ENCODE peak calls at places on chromosomes 11 and 22, in ten cellular contexts. C is kidney, Q is IMR-90, P is thoracic aorta, B is mammary epithelial cell, X is cardiac muscle cell, H is colonic mucosa, E is fibroblast of lung, Z is mesendoderm, I is NT2/D1. W is an unnamed sample. For H3K4me1, the result is how much of the 10 kb centered on the place peaks cover.

GRCh38 chr11:47980907-47981621 is 705 bp downstream of the PTPRJ start:
- DNase-seq in C (peak), Q (peak), P (no peak), B (peak), X (peak), H (peak), E (peak), Z (peak), I (no peak), W (peak)

GRCh38 chr11:70364745-70365535 is 33.4 kb upstream of the CTTN start:
- DNase-seq in C (no peak), Q (no peak), P (no peak), B (no peak), X (no peak), H (no peak), E (no peak), Z (no peak), I (no peak), W (no peak)

GRCh38 chr11:103808246-103808645 is 228.2 kb upstream of the DDI1 start:
- DNase-seq in C (no peak), Q (peak), P (no peak), B (no peak), X (no peak), H (no peak), E (peak), Z (no peak), I (no peak), W (no peak)

GRCh38 chr11:9344046-9344680 is 29.8 kb upstream of the TMEM41B start:
- DNase-seq in C (no peak), Q (no peak), P (no peak), B (no peak), X (no peak), H (no peak), E (no peak), Z (peak), I (no peak), W (no peak)

GRCh38 chr22:39527481-39527961 is 5.0 kb downstream of the RPS19BP1 start:
- DNase-seq in C (peak), Q (peak), P (no peak), B (peak), X (no peak), H (peak), E (no peak), Z (peak), I (no peak), W (no peak)

GRCh38 chr11:8262552-8263108 is 1.0 kb downstream of the LMO1 start:
- DNase-seq in C (peak), Q (peak), P (no peak), B (peak), X (peak), H (no peak), E (peak), Z (peak), I (no peak), W (peak)

GRCh38 chr11:126893796-126894195 is 106.8 kb downstream of the KIRREL3 start:
- DNase-seq in C (no peak), Q (no peak), P (no peak), B (no peak), X (no peak), H (no peak), E (peak), Z (no peak), I (no peak), W (no peak)

GRCh38 chr11:32307449-32307848 is 127.9 kb downstream of the WT1 start:
- DNase-seq in C (no peak), Q (no peak), P (no peak), B (no peak), X (no peak), H (no peak), E (no peak), Z (no peak), I (no peak), W (no peak)

GRCh38 chr11:65596520-65596919 is 920 bp upstream of the KCNK7 start:
- DNase-seq in C (no peak), Q (no peak), P (no peak), B (no peak), X (no peak), H (no peak), E (no peak), Z (no peak), I (no peak), W (no peak)

GRCh38 chr22:22880645-22881044 is 7.0 kb upstream of the IGLL5 start:
- DNase-seq in C (peak), Q (no peak), P (no peak), B (no peak), X (no peak), H (no peak), E (no peak), Z (no peak), I (no peak), W (no peak)

GRCh38 chr22:22882033-22882717 is 5.4 kb upstream of the IGLL5 start:
- DNase-seq in C (peak), Q (no peak), P (no peak), B (peak), X (no peak), H (peak), E (no peak), Z (peak), I (no peak), W (no peak)

GRCh38 chr22:22879675-22880029 is 8.0 kb upstream of the IGLL5 start:
- DNase-seq in C (peak), Q (no peak), P (no peak), B (no peak), X (no peak), H (no peak), E (no peak), Z (no peak), I (no peak), W (no peak)

GRCh38 chr22:22883090-22883727 is 4.4 kb upstream of the IGLL5 start:
- DNase-seq in C (peak), Q (no peak), P (no peak), B (no peak), X (no peak), H (no peak), E (no peak), Z (no peak), I (no peak), W (no peak)

GRCh38 chr22:22881116-22882032 is 6.2 kb upstream of the IGLL5 start:
- DNase-seq in C (peak), Q (no peak), P (no peak), B (no peak), X (no peak), H (no peak), E (no peak), Z (no peak), I (no peak), W (no peak)
- H3K4me1 ChIP-seq in C (under half), Q (under half), P (under half), B (under half), X (under half), H (under half), E (under half), Z (under half), I (under half), W (under half)

GRCh38 chr22:32487021-32487420 is 12.4 kb downstream of the FBXO7 start:
- DNase-seq in C (no peak), Q (no peak), P (no peak), B (no peak), X (no peak), H (no peak), E (no peak), Z (no peak), I (no peak), W (no peak)
- H3K4me3 ChIP-seq in C (no peak), Q (no peak), P (no peak), B (no peak), X (no peak), H (no peak), E (no peak), Z (no peak), I (no peak), W (no peak)

GRCh38 chr22:41408665-41409064 is 26.9 kb downstream of the TEF start:
- DNase-seq in C (no peak), Q (no peak), P (no peak), B (no peak), X (no peak), H (no peak), E (no peak), Z (no peak), I (no peak), W (no peak)
- H3K4me1 ChIP-seq in C (under half), Q (under half), P (half or more), B (under half), X (under half), H (under half), E (under half), Z (under half), I (under half), W (under half)

DNA sequence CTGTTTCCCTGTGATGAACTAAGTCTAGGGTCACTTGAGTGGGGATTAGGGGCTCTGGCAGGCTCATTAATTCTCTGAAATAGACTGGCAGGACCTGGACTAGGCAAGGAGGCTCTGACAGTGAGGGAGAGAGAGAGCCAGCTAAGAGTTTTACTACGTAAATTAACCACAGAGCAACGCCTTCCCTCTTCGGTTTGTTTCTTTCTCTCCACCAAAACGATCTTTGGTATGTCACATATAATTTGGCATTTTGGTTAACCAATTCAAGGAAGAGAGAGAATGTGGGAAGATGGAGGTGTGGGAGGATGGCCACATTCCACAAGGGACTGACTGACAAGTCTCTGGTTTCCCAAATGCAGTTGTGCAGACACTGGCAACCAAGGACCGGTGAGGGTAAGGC is 27.9 kb downstream of the ATG16L2 start:
- DNase-seq in C (no peak), Q (no peak), P (no peak), B (no peak), X (no peak), H (no peak), E (peak), Z (no peak), I (no peak), W (no peak)
- H3K4me3 ChIP-seq in C (no peak), Q (no peak), P (no peak), B (no peak), X (no peak), H (no peak), E (no peak), Z (no peak), I (no peak), W (no peak)

DNA sequence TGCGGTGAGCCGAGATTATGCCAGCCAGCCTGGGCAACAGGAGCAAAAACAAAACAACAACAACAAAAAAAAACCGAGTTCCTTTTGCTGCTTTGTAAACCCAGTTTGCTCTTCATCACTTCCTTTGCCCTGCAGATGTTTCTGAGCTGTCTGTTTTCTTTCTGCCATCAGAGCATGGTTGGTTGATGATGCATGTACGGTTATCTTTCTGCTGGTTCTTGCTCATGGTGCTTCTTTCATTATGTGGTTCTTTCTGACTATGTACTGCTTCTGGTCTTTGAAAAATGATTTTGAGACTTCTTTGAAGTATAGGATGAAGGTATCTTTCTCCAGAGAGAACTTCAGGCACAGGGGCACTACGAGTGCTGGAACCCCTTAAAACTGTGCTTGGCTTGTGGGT is 13.2 kb downstream of the TANGO2 start:
- DNase-seq in C (no peak), Q (no peak), P (no peak), B (no peak), X (no peak), H (no peak), E (no peak), Z (no peak), I (no peak), W (no peak)
- H3K4me1 ChIP-seq in C (under half), Q (under half), P (under half), B (under half), X (under half), H (under half), E (under half), Z (under half), I (under half), W (under half)

GRCh38 chr11:68038718-68039525 is at the start of gene TCIRG1:
- DNase-seq in C (peak), Q (peak), P (no peak), B (peak), X (peak), H (peak), E (peak), Z (peak), I (peak), W (peak)

GRCh38 chr11:68040121-68040956 is 1.5 kb downstream of the TCIRG1 start:
- DNase-seq in C (peak), Q (peak), P (no peak), B (no peak), X (peak), H (peak), E (peak), Z (peak), I (no peak), W (peak)

GRCh38 chr11:68038226-68038717 is 553 bp upstream of the TCIRG1 start:
- DNase-seq in C (peak), Q (no peak), P (no peak), B (no peak), X (no peak), H (no peak), E (no peak), Z (no peak), I (no peak), W (peak)

GRCh38 chr11:68040957-68041591 is 2.2 kb downstream of the TCIRG1 start:
- DNase-seq in C (peak), Q (no peak), P (no peak), B (no peak), X (no peak), H (peak), E (no peak), Z (no peak), I (no peak), W (no peak)

DNA sequence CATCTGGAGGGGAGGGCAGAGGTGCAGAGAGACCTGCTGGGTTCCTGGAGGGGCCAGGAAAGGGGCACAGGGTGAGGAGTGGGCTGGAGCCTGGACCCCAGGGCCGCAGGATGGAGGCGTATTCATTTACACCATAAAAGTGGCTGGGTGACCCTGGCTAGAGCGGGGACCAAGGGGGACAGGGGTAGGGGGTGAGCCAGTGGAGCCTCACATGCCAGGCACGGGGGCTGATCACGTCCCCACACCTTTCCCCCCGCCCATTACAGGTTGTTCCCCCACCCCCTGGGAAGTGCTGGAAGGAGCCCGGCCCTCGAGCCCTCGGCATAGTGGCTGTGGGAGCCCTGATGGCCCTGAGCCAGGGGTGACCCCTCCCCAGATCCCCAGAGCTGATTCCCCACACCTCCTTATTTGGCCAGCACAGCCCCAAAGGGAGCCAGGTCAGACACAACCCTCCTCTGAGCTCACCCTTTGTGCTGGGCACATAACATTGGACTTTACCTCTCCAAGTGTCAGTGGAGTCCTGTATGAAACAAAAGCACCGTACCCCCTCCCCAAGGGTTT is 781 bp downstream of the TCIRG1 start:
- DNase-seq in C (peak), Q (no peak), P (no peak), B (no peak), X (no peak), H (no peak), E (no peak), Z (no peak), I (no peak), W (no peak)
- H3K4me3 ChIP-seq in C (peak), Q (peak), P (peak), B (peak), X (no peak), H (peak), E (peak), Z (no peak), I (peak), W (peak)

DNA sequence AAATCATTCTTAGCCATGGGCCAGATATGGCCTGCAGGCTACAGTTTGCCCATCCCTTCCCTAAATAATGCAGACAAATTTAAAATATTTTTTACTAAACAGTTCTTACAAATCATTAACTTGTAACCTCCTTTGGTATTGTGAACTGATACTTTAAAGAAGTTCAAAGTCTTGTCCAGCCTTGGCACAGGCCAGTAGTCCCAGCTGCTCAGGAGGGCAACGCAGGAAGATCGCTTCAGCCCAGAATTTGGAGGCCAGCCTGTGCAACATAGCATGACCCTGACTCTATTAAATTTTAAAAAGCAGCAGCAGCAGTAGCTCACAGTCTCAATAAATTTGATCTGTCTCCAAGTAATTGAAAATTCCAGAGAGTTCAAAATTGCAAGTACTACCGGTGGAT is 83.7 kb upstream of the ARHGAP32 start:
- DNase-seq in C (no peak), Q (no peak), P (no peak), B (no peak), X (no peak), H (no peak), E (no peak), Z (no peak), I (no peak), W (no peak)
- H3K4me1 ChIP-seq in C (under half), Q (under half), P (under half), B (under half), X (under half), H (under half), E (under half), Z (under half), I (under half), W (under half)

GRCh38 chr22:49907807-49908206 is 10.4 kb downstream of the ALG12 start:
- DNase-seq in C (peak), Q (no peak), P (no peak), B (no peak), X (no peak), H (no peak), E (no peak), Z (no peak), I (no peak), W (no peak)
- H3K4me3 ChIP-seq in C (no peak), Q (no peak), P (no peak), B (no peak), X (no peak), H (no peak), E (no peak), Z (no peak), I (no peak), W (no peak)

GRCh38 chr22:37169412-37169811 is 18.6 kb downstream of the C1QTNF6 start:
- DNase-seq in C (no peak), Q (no peak), P (no peak), B (no peak), X (no peak), H (no peak), E (no peak), Z (no peak), I (no peak), W (no peak)

GRCh38 chr22:37167176-37167980 is 17.7 kb upstream of the IL2RB start:
- DNase-seq in C (peak), Q (no peak), P (no peak), B (no peak), X (no peak), H (peak), E (no peak), Z (no peak), I (no peak), W (no peak)

GRCh38 chr22:37166675-37167066 is 17.0 kb upstream of the IL2RB start:
- DNase-seq in C (peak), Q (peak), P (peak), B (peak), X (peak), H (peak), E (peak), Z (peak), I (peak), W (peak)

GRCh38 chr22:37169947-37170688 is 17.9 kb downstream of the C1QTNF6 start:
- DNase-seq in C (peak), Q (no peak), P (no peak), B (no peak), X (no peak), H (no peak), E (no peak), Z (no peak), I (no peak), W (no peak)

DNA sequence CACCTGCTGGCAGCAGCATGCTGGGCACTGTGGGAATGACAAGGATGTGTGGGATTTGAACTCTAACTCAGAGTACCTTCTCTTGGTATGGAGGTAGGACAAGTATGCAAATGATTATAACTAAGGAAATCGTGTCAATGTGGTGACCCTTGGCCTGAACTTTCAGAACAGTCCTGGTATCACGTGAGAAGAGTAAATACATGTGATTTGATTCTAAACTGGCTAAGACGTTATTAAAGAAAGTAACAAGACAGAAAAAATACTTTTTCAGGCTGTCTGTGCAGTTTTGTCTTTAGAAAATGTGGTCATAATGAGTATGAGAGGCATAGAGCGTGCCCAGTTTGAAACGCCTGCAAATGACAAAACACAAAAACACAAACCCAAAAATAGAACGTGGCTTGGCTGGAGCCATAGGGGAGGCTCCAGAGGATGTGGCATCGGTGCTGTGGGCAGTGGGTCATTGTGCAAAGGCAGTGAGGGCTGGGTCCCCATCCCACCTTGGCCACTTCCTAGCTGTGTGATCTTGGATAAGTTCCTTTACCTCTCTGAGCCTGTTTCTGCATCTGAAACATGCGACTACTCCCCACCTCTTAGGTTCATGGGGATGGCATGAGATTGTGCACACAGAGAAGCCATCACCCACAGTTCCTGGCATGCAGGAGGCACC is 18.4 kb upstream of the IL2RB start:
- DNase-seq in C (no peak), Q (no peak), P (no peak), B (no peak), X (no peak), H (no peak), E (no peak), Z (no peak), I (no peak), W (no peak)
- H3K4me1 ChIP-seq in C (under half), Q (under half), P (under half), B (under half), X (under half), H (under half), E (under half), Z (under half), I (under half), W (under half)

W was measured in endothelial cell of umbilical vein.